ENCODE peak calls at places on chromosomes 13 and 19, in five cellular contexts. L is neuronal stem cell, P is H9, I is IMR-90, C is H1. F is an unnamed sample.

GRCh38 chr19:21587117-21587461 is 81.7 kb downstream of the ZNF429 start:
- DNase-seq in L (no peak), P (no peak), I (no peak), C (no peak), F (no peak)

GRCh38 chr13:100536643-100537180 is 51.9 kb downstream of the GGACT start:
- DNase-seq in L (no peak), P (no peak), I (no peak), C (no peak), F (no peak)

GRCh38 chr19:30741539-30741938 is 369.4 kb downstream of the ZNF536 start:
- DNase-seq in L (no peak), P (no peak), I (no peak), C (no peak), F (no peak)

GRCh38 chr13:68160466-68160865 is 930.3 kb upstream of the PCDH9 start:
- DNase-seq in L (no peak), P (no peak), I (no peak), C (no peak), F (no peak)

GRCh38 chr13:27658569-27658968 is 36.9 kb downstream of the POLR1D start:
- DNase-seq in L (no peak), P (no peak), I (peak; percentile 60), C (no peak), F (peak; percentile 8)

GRCh38 chr13:66795636-66796035 is 434.5 kb downstream of the PCDH9 start:
- DNase-seq in L (no peak), P (no peak), I (no peak), C (no peak), F (no peak)

GRCh38 chr13:98798849-98799645 is 46.6 kb upstream of the SLC15A1 start:
- DNase-seq in L (no peak), P (no peak), I (peak; percentile 61), C (no peak), F (no peak)

GRCh38 chr19:41671481-41671880 is 16.6 kb downstream of the CEACAM7 start:
- DNase-seq in L (no peak), P (no peak), I (no peak), C (no peak), F (no peak)

GRCh38 chr19:29514525-29515232 is 11.1 kb upstream of the VSTM2B start:
- DNase-seq in L (no peak), P (no peak), I (no peak), C (no peak), F (no peak)

GRCh38 chr19:47729799-47730520 is 15.4 kb upstream of the NOP53 start:
- DNase-seq in L (no peak), P (peak; percentile 94), I (no peak), C (no peak), F (no peak)
- H2AFZ ChIP-seq in L (peak overlapping the region; percentile 83), P (no peak overlapping the region), I (no peak overlapping the region), C (no peak overlapping the region), F (no peak overlapping the region)

DNA sequence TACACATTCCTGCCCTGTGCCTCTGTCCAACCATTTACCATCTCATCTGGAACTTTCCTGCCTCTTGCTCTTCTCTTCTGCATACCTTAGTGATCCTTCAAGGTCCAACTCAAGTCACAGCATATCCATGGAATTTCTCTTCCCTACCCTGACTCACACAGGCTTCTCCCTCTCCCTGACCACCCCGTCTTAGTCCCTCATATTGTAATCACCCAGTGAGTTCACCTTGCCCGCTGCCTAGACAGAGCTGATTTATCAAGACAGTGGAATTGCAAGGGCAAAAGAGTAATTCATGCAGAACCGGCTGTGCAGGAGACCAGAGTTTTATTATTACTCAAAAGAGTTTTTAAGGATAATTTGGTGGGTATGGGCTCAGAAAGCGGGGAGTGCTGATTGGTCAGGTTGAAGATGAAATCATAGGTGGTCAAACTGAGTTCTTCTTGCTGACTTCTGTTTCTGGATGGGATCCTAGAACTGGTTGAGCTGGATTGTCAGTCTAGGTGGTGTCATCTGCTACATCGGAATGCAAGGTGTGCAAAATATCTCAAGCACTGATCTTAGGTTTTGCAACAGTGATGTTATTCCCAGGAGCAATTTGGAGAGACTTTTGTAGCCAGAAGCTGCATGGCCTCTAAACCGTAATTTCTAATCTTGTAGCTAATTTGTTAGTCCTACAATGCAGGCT is 67.2 kb downstream of the HSPH1 start:
- DNase-seq in L (no peak), P (no peak), I (no peak), C (no peak), F (no peak)
- H2BK15ac ChIP-seq in L (no peak overlapping the region), P (no peak overlapping the region), I (no peak overlapping the region), C (no peak overlapping the region), F (no peak overlapping the region)

GRCh38 chr19:15615526-15615925 is 508 bp downstream of the CYP4F8 start:
- DNase-seq in L (no peak), P (no peak), I (no peak), C (no peak), F (no peak)
- H3K4me1 ChIP-seq in L (no peaks in the 10 kb centered on the region), P (no peaks in the 10 kb centered on the region), I (no peaks in the 10 kb centered on the region), C (no peaks in the 10 kb centered on the region), F (no peaks in the 10 kb centered on the region)

GRCh38 chr19:9702186-9702585 is 27.3 kb upstream of the ZNF562 start:
- DNase-seq in L (no peak), P (no peak), I (no peak), C (no peak), F (no peak)

GRCh38 chr19:9709305-9709704 is 34.4 kb upstream of the ZNF562 start:
- DNase-seq in L (no peak), P (no peak), I (no peak), C (no peak), F (no peak)

GRCh38 chr19:9700229-9700981 is 25.5 kb upstream of the ZNF562 start:
- DNase-seq in L (no peak), P (no peak), I (no peak), C (no peak), F (no peak)

GRCh38 chr19:9711815-9712214 is 36.9 kb upstream of the ZNF562 start:
- DNase-seq in L (no peak), P (no peak), I (no peak), C (no peak), F (no peak)

DNA sequence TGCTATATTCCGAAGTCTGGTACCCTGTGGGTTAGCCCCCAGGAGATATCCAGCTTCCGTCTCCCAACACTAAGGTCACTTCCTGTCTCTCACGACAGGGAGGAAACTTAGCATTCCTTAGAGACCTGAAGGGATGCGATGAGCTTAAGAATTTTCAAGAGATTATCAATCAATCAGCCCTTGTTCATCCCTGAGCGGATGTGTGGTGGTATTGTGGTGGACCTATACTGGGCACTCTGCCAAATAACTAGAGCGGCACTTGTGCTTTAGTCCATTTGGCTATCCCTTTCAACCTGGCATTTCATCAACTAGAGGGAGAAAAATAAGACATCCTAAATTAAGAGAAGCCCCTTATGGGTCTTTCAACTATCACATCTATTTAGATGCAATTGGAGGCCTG is 30.9 kb upstream of the ZNF562 start:
- DNase-seq in L (no peak), P (no peak), I (no peak), C (no peak), F (no peak)
- H2AFZ ChIP-seq in L (no peak overlapping the region), P (no peak overlapping the region), I (no peak overlapping the region), C (no peak overlapping the region), F (no peak overlapping the region)

DNA sequence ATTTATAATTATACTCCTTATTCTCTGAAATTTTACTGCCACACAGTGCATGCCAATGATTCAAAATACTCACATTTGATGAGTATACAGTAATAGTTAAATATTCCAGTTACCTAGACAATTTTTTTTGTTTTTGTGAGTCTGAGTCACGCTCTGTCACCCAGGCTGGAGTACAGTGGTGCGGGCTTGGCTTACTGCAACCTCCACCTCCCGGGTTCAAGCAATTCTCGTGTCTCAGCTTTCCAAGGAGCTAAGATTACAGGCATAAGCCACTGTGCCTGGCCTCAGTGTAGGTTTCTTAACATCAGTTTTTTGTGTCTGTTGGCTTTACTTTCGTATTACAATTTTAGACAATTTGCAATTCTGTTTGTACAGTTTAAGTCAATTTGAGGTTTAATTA is 87.1 kb downstream of the ZNF486 start:
- DNase-seq in L (no peak), P (no peak), I (no peak), C (no peak), F (no peak)
- H2BK15ac ChIP-seq in L (no peak overlapping the region), P (no peak overlapping the region), I (no peak overlapping the region), C (no peak overlapping the region), F (no peak overlapping the region)

DNA sequence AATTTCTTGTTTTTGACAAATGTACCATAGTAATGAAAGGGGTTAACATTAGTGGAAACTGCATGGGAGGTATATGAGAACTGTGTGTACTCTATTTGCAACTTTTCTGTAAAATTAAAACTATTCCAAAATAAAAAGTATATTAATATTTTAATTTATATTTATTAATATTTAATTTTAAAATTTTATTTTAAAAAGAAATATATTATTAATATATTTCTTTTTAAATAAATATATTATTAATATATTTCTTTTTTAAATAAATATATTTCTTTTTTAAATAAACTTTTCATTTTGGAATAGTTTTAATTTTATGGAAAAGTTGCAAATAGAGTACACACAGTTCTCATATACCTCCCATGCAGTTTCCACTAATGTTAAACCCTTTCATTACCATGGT is 101.1 kb upstream of the SLC7A1 start:
- DNase-seq in L (no peak), P (no peak), I (no peak), C (no peak), F (no peak)
- H3K4me1 ChIP-seq in L (no peaks in the 10 kb centered on the region), P (no peaks in the 10 kb centered on the region), I (no peaks in the 10 kb centered on the region), C (no peaks in the 10 kb centered on the region), F (no peaks in the 10 kb centered on the region)

DNA sequence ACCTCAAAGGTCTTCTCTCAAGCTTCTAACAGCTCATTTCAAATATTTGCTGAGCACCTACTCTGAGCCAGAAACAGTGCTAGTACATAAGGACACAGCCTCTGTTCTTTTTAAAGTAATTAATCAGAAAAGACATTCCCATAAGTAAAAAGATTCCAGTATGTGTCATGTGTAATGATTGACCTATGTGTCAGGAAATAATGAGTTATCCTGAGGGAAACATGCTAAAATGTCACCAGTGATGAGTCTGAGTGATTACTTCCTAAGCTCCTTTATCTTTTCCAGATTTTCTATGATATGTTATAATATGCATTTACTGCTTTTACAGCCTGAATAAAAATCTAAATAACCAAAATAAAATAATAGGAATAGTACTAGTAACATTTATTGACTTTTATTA is 107.6 kb downstream of the SLC25A15 start:
- DNase-seq in L (no peak), P (no peak), I (no peak), C (no peak), F (no peak)
- H2AFZ ChIP-seq in L (no peak overlapping the region), P (no peak overlapping the region), I (no peak overlapping the region), C (no peak overlapping the region), F (no peak overlapping the region)

F was measured in mesenchymal stem cell.